ENCODE peak calls at places on chromosome 4, in four cellular contexts. X is PC-3; R is stimulated activated CD4-positive, alpha-beta T cell treated with anti-CD3 and anti-CD28 coated beads, TNF-alpha, amount 100 ng/mL, for 48 hours; E is effector memory CD4-positive, alpha-beta T cell. D is an unnamed sample.

GRCh38 chr4:26858035-26858918 is 2.4 kb upstream of the STIM2 start:
- DNase-seq in X (no peak), R (no peak), E (no peak), D (no peak)

GRCh38 chr4:155796031-155796430 is 37.2 kb downstream of the GUCY1B1 start:
- DNase-seq in X (peak; percentile 56), R (no peak), E (no peak), D (no peak)

GRCh38 chr4:5747746-5748365 is 36.9 kb downstream of the EVC start:
- DNase-seq in X (peak; percentile 87), R (no peak), E (no peak), D (peak; percentile 96)

GRCh38 chr4:140719022-140719421 is 37.2 kb downstream of the TBC1D9 start:
- DNase-seq in X (no peak), R (no peak), E (no peak), D (no peak)

GRCh38 chr4:82770607-82771006 is 28.0 kb downstream of the SCD5 start:
- DNase-seq in X (no peak), R (no peak), E (no peak), D (no peak)

GRCh38 chr4:83009529-83009928 is 1.1 kb downstream of the LIN54 start:
- DNase-seq in X (no peak), R (no peak), E (no peak), D (peak; percentile 53)

GRCh38 chr4:62771656-62772557 is 1571.8 kb downstream of the ADGRL3 start:
- DNase-seq in X (no peak), R (no peak), E (no peak), D (no peak)

GRCh38 chr4:184298255-184298654 is 80.6 kb upstream of the ENPP6 start:
- DNase-seq in X (no peak), R (no peak), E (no peak), D (no peak)

GRCh38 chr4:113070755-113071154 is 21.3 kb downstream of the ANK2 start:
- DNase-seq in X (no peak), R (no peak), E (no peak), D (no peak)

GRCh38 chr4:152936446-152937279 is 540 bp downstream of the FHDC1 start:
- DNase-seq in X (peak; percentile 21), R (no peak), E (no peak), D (peak; percentile 19)

GRCh38 chr4:107035711-107036601 is at the start of gene DKK2:
- DNase-seq in X (no peak), R (no peak), E (no peak), D (peak; percentile 20)

GRCh38 chr4:87007345-87008181 is 72.8 kb downstream of the AFF1 start:
- DNase-seq in X (peak; percentile 33), R (peak; percentile 44), E (peak; percentile 20), D (peak; percentile 74)

GRCh38 chr4:109026588-109026987 is 263.7 kb upstream of the ETNPPL start:
- DNase-seq in X (no peak), R (no peak), E (no peak), D (peak; percentile 53)

GRCh38 chr4:120636120-120636630 is 286.4 kb downstream of the PRDM5 start:
- DNase-seq in X (no peak), R (no peak), E (no peak), D (peak; percentile 31)

GRCh38 chr4:15262396-15262795 is 165.4 kb upstream of the C1QTNF7 start:
- DNase-seq in X (peak; percentile 64), R (no peak), E (no peak), D (no peak)